ENCODE peak calls at places on chromosome 5, in five cellular contexts. One of them, this sample, is unnamed.

GRCh38 chr5:633521-633955 is 21.4 kb downstream of the CEP72 start:
- DNase-seq in H1: no peak
- DNase-seq in GM12878: no peak
- DNase-seq in K562: no peak
- DNase-seq in HepG2: no peak
- DNase-seq in this sample: no peak

GRCh38 chr5:33148076-33148501 is 292.7 kb upstream of the TARS1 start:
- DNase-seq in H1: no peak
- DNase-seq in GM12878: no peak
- DNase-seq in K562: no peak
- DNase-seq in HepG2: peak; percentile 14
- DNase-seq in this sample: no peak

GRCh38 chr5:87765009-87765408 is 352.3 kb upstream of the CCNH start:
- DNase-seq in H1: no peak
- DNase-seq in GM12878: no peak
- DNase-seq in K562: no peak
- DNase-seq in HepG2: no peak
- DNase-seq in this sample: no peak

GRCh38 chr5:71666321-71666720 is 52.8 kb upstream of the CARTPT start:
- DNase-seq in H1: no peak
- DNase-seq in GM12878: no peak
- DNase-seq in K562: no peak
- DNase-seq in HepG2: no peak
- DNase-seq in this sample: no peak

GRCh38 chr5:93421987-93422391 is 159.0 kb downstream of the NR2F1-AS1 start:
- DNase-seq in H1: no peak
- DNase-seq in GM12878: no peak
- DNase-seq in K562: no peak
- DNase-seq in HepG2: no peak
- DNase-seq in this sample: no peak

GRCh38 chr5:63570752-63571151 is 391.5 kb downstream of the HTR1A start:
- DNase-seq in H1: no peak
- DNase-seq in GM12878: no peak
- DNase-seq in K562: no peak
- DNase-seq in HepG2: no peak
- DNase-seq in this sample: no peak

GRCh38 chr5:32027093-32027716 is 146.9 kb downstream of the GOLPH3 start:
- DNase-seq in H1: no peak
- DNase-seq in GM12878: no peak
- DNase-seq in K562: no peak
- DNase-seq in HepG2: no peak
- DNase-seq in this sample: no peak

GRCh38 chr5:41270423-41271251 is 57.3 kb upstream of the C6 start:
- DNase-seq in H1: no peak
- DNase-seq in GM12878: no peak
- DNase-seq in K562: no peak
- DNase-seq in HepG2: peak; percentile 43
- DNase-seq in this sample: peak; percentile 33

GRCh38 chr5:100900142-100900795 is 2.8 kb downstream of the ST8SIA4 start:
- DNase-seq in H1: no peak
- DNase-seq in GM12878: no peak
- DNase-seq in K562: no peak
- DNase-seq in HepG2: no peak
- DNase-seq in this sample: no peak

DNA sequence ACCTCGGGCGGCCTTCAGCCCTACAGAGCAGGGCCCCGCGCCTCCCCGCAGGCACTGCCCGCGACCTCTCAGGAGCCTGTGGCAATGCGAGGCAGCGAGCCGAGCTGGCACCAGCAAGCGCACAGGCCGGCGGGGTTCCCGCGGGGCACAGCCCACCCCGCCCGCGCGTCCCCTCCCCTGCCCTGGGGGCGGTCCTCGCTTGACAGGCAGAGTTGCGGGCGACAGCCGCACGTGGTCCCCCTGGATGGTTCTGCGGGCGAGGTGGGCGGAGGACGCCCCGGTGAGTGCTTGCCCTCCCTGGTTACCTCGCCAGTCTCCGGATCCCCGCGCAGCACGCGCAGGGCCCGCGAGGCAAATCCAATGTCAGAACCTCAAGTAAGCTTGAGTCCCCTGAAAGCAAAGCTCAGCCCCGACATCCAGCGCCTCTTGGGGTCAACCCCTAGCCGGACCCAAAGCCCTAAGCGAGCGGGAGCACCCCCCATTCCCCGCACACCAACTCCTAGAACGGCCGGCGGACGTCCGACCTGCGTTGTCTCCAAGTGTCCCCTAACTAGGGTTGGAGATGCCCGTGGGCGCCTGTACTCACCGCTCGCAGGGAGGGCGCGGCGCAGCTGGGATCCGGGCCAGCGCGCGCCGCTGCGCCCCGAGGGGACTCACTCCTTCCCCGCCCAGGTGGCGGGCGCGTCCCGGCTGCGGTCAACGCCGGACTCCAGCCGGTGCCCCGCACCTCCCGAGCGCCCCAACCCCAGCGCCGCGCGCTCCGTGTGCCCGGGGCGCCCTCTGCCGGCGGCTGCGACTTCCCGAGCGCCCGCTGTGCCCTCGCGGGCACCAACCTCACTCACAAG is at the start of gene DRD1:
- DNase-seq in H1: no peak
- DNase-seq in GM12878: no peak
- DNase-seq in K562: peak; percentile 59
- DNase-seq in HepG2: no peak
- DNase-seq in this sample: no peak
- TF ChIP-seq EZH2 in H1: peak; percentile 67
- TF ChIP-seq EZH2 in GM12878: no peak
- TF ChIP-seq EZH2 in K562: no peak
- TF ChIP-seq EZH2 in HepG2: no peak
- TF ChIP-seq EZH2 in this sample: no peak

GRCh38 chr5:170184737-170185136 is 48.0 kb upstream of the C5orf58 start:
- DNase-seq in H1: no peak
- DNase-seq in GM12878: no peak
- DNase-seq in K562: no peak
- DNase-seq in HepG2: no peak
- DNase-seq in this sample: no peak

GRCh38 chr5:170179626-170180025 is 53.2 kb upstream of the C5orf58 start:
- DNase-seq in H1: no peak
- DNase-seq in GM12878: no peak
- DNase-seq in K562: no peak
- DNase-seq in HepG2: no peak
- DNase-seq in this sample: no peak

GRCh38 chr5:170181902-170182301 is 50.9 kb upstream of the C5orf58 start:
- DNase-seq in H1: no peak
- DNase-seq in GM12878: no peak
- DNase-seq in K562: no peak
- DNase-seq in HepG2: no peak
- DNase-seq in this sample: no peak

GRCh38 chr5:170182461-170182860 is 50.3 kb upstream of the C5orf58 start:
- DNase-seq in H1: no peak
- DNase-seq in GM12878: no peak
- DNase-seq in K562: no peak
- DNase-seq in HepG2: no peak
- DNase-seq in this sample: no peak

DNA sequence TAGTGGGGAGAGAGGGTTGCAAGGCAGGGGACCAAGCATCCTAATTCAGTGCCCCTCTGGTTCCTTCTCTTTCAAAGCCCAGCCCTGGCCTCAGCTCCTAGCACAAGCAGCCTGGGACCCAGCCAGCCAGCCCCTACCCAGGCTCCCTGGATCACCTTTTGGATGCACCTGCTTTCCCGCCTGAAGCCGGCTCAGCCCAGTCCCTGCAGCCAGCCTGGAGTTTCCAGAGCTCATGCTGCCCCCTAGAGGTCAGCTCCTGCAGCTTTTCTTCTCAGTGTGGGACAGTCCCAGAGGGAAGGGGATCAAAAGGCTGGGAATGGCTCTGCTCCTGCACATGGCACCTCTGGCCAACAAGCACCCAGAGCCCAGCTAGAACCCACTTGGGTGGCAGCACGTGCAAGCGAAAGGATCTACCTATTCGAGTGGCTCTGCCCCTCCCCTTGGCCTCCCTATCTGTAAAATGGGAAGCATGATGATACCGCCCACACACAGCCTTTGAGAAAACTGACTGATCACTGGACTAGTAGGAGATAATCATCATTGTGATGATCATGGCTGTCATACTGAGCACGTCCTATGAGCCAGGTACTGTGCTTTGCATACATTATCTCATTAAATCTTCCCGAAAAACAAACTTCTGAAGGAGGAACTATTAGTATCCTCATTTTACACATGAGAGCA is 48.6 kb upstream of the C5orf58 start:
- DNase-seq in H1: peak; percentile 43
- DNase-seq in GM12878: no peak
- DNase-seq in K562: peak; percentile 54
- DNase-seq in HepG2: peak; percentile 49
- DNase-seq in this sample: peak; percentile 47
- TF ChIP-seq CEBPB in H1: no peak
- TF ChIP-seq CEBPB in GM12878: no peak
- TF ChIP-seq CEBPB in K562: no peak
- TF ChIP-seq CEBPB in HepG2: no peak
- TF ChIP-seq CEBPB in this sample: no peak

GRCh38 chr5:154521756-154522155 is 43.7 kb upstream of the HAND1 start:
- DNase-seq in H1: no peak
- DNase-seq in GM12878: no peak
- DNase-seq in K562: no peak
- DNase-seq in HepG2: no peak
- DNase-seq in this sample: no peak

GRCh38 chr5:154522284-154522683 is 44.3 kb upstream of the HAND1 start:
- DNase-seq in H1: no peak
- DNase-seq in GM12878: no peak
- DNase-seq in K562: no peak
- DNase-seq in HepG2: no peak
- DNase-seq in this sample: no peak

GRCh38 chr5:154519375-154519774 is 41.3 kb upstream of the HAND1 start:
- DNase-seq in H1: no peak
- DNase-seq in GM12878: no peak
- DNase-seq in K562: no peak
- DNase-seq in HepG2: no peak
- DNase-seq in this sample: no peak

GRCh38 chr5:154523104-154523503 is 45.1 kb upstream of the HAND1 start:
- DNase-seq in H1: no peak
- DNase-seq in GM12878: no peak
- DNase-seq in K562: no peak
- DNase-seq in HepG2: no peak
- DNase-seq in this sample: no peak

GRCh38 chr5:154520861-154521453 is 42.9 kb upstream of the HAND1 start:
- DNase-seq in H1: peak; percentile 82
- DNase-seq in GM12878: no peak
- DNase-seq in K562: peak; percentile 56
- DNase-seq in HepG2: peak; percentile 34
- DNase-seq in this sample: peak; percentile 63
- H2AFZ ChIP-seq in H1: peak overlapping the region; percentile 99
- H2AFZ ChIP-seq in GM12878: no peak overlapping the region
- H2AFZ ChIP-seq in K562: no peak overlapping the region
- H2AFZ ChIP-seq in HepG2: no peak overlapping the region
- H2AFZ ChIP-seq in this sample: peak overlapping the region; percentile 99

GRCh38 chr5:73436535-73437125 is 11.9 kb downstream of the FOXD1 start:
- DNase-seq in H1: no peak
- DNase-seq in GM12878: no peak
- DNase-seq in K562: no peak
- DNase-seq in HepG2: no peak
- DNase-seq in this sample: no peak
- TF ChIP-seq EZH2 in H1: peak; percentile 86
- TF ChIP-seq EZH2 in GM12878: no peak
- TF ChIP-seq EZH2 in K562: no peak
- TF ChIP-seq EZH2 in HepG2: peak; percentile 78
- TF ChIP-seq EZH2 in this sample: no peak

This sample was measured in HCT116.